ENCODE peak calls at places on chromosome 1, in four cellular contexts. T is stimulated activated CD8-positive, alpha-beta memory T cell treated with anti-CD3 and anti-CD28 coated beads, Interleukin-7, amount 100 ng/mL, for 1 hour; H is NCI-H524; R is NCI-H748 treated with DMSO at 0.1 percent for 48 hours. E is an unnamed sample.

GRCh38 chr1:93964777-93965200 is 55.6 kb upstream of the GCLM start:
- DNase-seq in T (no peak), H (no peak), R (no peak), E (no peak)

GRCh38 chr1:44757420-44757819 is 17.8 kb downstream of the KIF2C start:
- DNase-seq in T (no peak), H (no peak), R (no peak), E (no peak)

GRCh38 chr1:3883194-3883920 is 16.7 kb downstream of the C1orf174 start:
- DNase-seq in T (no peak), H (no peak), R (no peak), E (no peak)

GRCh38 chr1:154730251-154730650 is 122.3 kb upstream of the ADAR start:
- DNase-seq in T (no peak), H (no peak), R (peak), E (peak)

GRCh38 chr1:200479816-200480215 is 70.0 kb upstream of the ZNF281 start:
- DNase-seq in T (no peak), H (no peak), R (no peak), E (no peak)

GRCh38 chr1:232943679-232944252 is 6.6 kb upstream of the NTPCR start:
- DNase-seq in T (no peak), H (no peak), R (no peak), E (no peak)

GRCh38 chr1:89954401-89954800 is 40.5 kb upstream of the ZNF326 start:
- DNase-seq in T (no peak), H (no peak), R (no peak), E (no peak)

GRCh38 chr1:204408074-204408507 is 3.5 kb downstream of the PPP1R15B start:
- DNase-seq in T (no peak), H (peak), R (no peak), E (peak)

GRCh38 chr1:24688621-24689195 is 45.6 kb downstream of the SRRM1 start:
- DNase-seq in T (peak), H (peak), R (peak), E (peak)

GRCh38 chr1:177228721-177229088 is 57.9 kb downstream of the BRINP2 start:
- DNase-seq in T (no peak), H (no peak), R (no peak), E (no peak)

GRCh38 chr1:210098376-210098775 is 134.2 kb upstream of the SERTAD4 start:
- DNase-seq in T (no peak), H (no peak), R (no peak), E (no peak)

E was measured in NCI-H2081.